ENCODE peak calls at places on chromosome 16, in five cellular contexts. Y is foreskin keratinocyte, H is naive B cell, C is HL-60, T is T-helper 2 cell. K is an unnamed sample.
A peak's percentile ranks its signal among the peaks of the same experiment; 100 is the strongest.

GRCh38 chr16:83578146-83578545 is 229.6 kb upstream of the HSBP1 start:
- DNase-seq in C (no peak), H (no peak), Y (no peak), T (no peak), K (no peak)

GRCh38 chr16:89863741-89864391 is 9.5 kb upstream of the TCF25 start:
- DNase-seq in T (no peak), Y (peak; percentile 56), C (peak; percentile 28), H (peak; percentile 52), K (no peak)

GRCh38 chr16:84825896-84826557 is 6.2 kb downstream of the CRISPLD2 start:
- DNase-seq in H (no peak), T (no peak), C (no peak), Y (no peak), K (no peak)

GRCh38 chr16:28136751-28137434 is 73.4 kb upstream of the GSG1L start:
- DNase-seq in H (peak; percentile 5), Y (no peak), T (peak; percentile 27), C (no peak), K (no peak)

GRCh38 chr16:2386990-2387389 is 42.3 kb upstream of the CCNF start:
- DNase-seq in T (no peak), C (no peak), H (no peak), Y (no peak), K (no peak)

GRCh38 chr16:80512460-80512859 is 28.3 kb upstream of the DYNLRB2 start:
- DNase-seq in C (no peak), T (no peak), H (no peak), Y (no peak), K (no peak)

GRCh38 chr16:50879873-50880695 is 138.2 kb downstream of the CYLD start:
- DNase-seq in C (no peak), T (no peak), H (no peak), Y (peak; percentile 23), K (no peak)

GRCh38 chr16:24151482-24151939 is 104.6 kb upstream of the CACNG3 start:
- DNase-seq in T (no peak), Y (no peak), C (no peak), H (no peak), K (no peak)

GRCh38 chr16:69935278-69935711 is 15.8 kb upstream of the CLEC18A start:
- DNase-seq in H (no peak), Y (no peak), C (no peak), T (no peak), K (no peak)

GRCh38 chr16:85436636-85437160 is 176.4 kb upstream of the GSE1 start:
- DNase-seq in Y (no peak), C (no peak), H (no peak), T (no peak), K (no peak)

GRCh38 chr16:80084614-80085013 is 456.2 kb upstream of the DYNLRB2 start:
- DNase-seq in T (no peak), H (no peak), Y (peak; percentile 67), C (no peak), K (peak; percentile 62)

GRCh38 chr16:14168146-14168545 is 97.0 kb downstream of the MRTFB start:
- DNase-seq in C (no peak), T (no peak), Y (no peak), H (no peak), K (no peak)

GRCh38 chr16:11852092-11852809 is 909 bp upstream of the RSL1D1 start:
- DNase-seq in C (peak; percentile 19), T (no peak), H (no peak), Y (no peak), K (no peak)

GRCh38 chr16:4272114-4272954 is 489 bp downstream of the TFAP4 start:
- DNase-seq in T (peak; percentile 33), Y (peak; percentile 28), C (peak; percentile 79), H (peak; percentile 49), K (no peak)

K was measured in RCC 7860.